ENCODE peak calls at places on chromosomes 5 and 9, in four cellular contexts. Q is HepG2, H is HCT116, U is SK-N-SH. Z is an unnamed sample.

GRCh38 chr9:81132318-81132717 is 557.0 kb downstream of the TLE1 start:
- DNase-seq in Q (no peak), U (no peak), H (no peak), Z (no peak)

GRCh38 chr5:61311836-61312808 is 19.9 kb upstream of the ZSWIM6 start:
- DNase-seq in Q (no peak), H (no peak), U (no peak), Z (peak; percentile 98)

GRCh38 chr9:80968611-80969010 is 720.7 kb downstream of the TLE1 start:
- DNase-seq in U (no peak), Q (no peak), H (no peak), Z (no peak)

GRCh38 chr9:133526721-133527321 is 2.1 kb upstream of the MYMK start:
- DNase-seq in H (no peak), U (no peak), Q (no peak), Z (no peak)

GRCh38 chr5:61659221-61659696 is 327.2 kb downstream of the ZSWIM6 start:
- DNase-seq in H (no peak), U (no peak), Q (no peak), Z (no peak)

GRCh38 chr5:136192015-136192525 is 892 bp downstream of the SMIM32 start:
- DNase-seq in Q (no peak), U (peak; percentile 43), H (no peak), Z (no peak)

GRCh38 chr9:126791406-126792230 is 13.2 kb upstream of the ZBTB43 start:
- DNase-seq in H (no peak), Q (peak; percentile 49), U (no peak), Z (peak; percentile 90)

GRCh38 chr5:150206780-150207115 is 16.9 kb downstream of the SLC6A7 start:
- DNase-seq in U (no peak), Q (no peak), H (no peak), Z (no peak)

GRCh38 chr9:82356131-82356530 is 367.6 kb downstream of the SPATA31D1 start:
- DNase-seq in Q (no peak), H (no peak), U (no peak), Z (no peak)

GRCh38 chr5:107274576-107274975 is 396.2 kb downstream of the EFNA5 start:
- DNase-seq in Q (no peak), H (no peak), U (no peak), Z (no peak)

GRCh38 chr9:116062206-116062550 is 91.4 kb upstream of the PAPPA start:
- DNase-seq in H (no peak), U (no peak), Q (no peak), Z (no peak)

GRCh38 chr5:14450055-14450524 is 131.5 kb upstream of the OTULINL start:
- DNase-seq in H (no peak), Q (no peak), U (no peak), Z (no peak)

GRCh38 chr9:127418037-127418471 is 6.1 kb upstream of the ZNF79 start:
- DNase-seq in H (peak; percentile 15), U (peak; percentile 53), Q (peak; percentile 44), Z (no peak)

GRCh38 chr9:121778252-121779225 is 127.1 kb downstream of the DAB2IP start:
- DNase-seq in H (no peak), Q (no peak), U (peak; percentile 67), Z (no peak)

GRCh38 chr5:147791181-147791580 is 8.7 kb upstream of the JAKMIP2 start:
- DNase-seq in U (no peak), Q (no peak), H (no peak), Z (no peak)

GRCh38 chr5:83077662-83078261 is 415 bp downstream of the XRCC4 start:
- DNase-seq in U (no peak), H (no peak), Q (peak; percentile 64), Z (no peak)

GRCh38 chr9:98401140-98402025 is 145.9 kb upstream of the TBC1D2 start:
- DNase-seq in U (no peak), Q (no peak), H (no peak), Z (no peak)

GRCh38 chr9:93427655-93428379 is 23.7 kb upstream of the FAM120A start:
- DNase-seq in U (no peak), H (no peak), Q (peak; percentile 13), Z (no peak)

GRCh38 chr5:180155331-180155881 is 53.6 kb downstream of the RASGEF1C start:
- DNase-seq in H (no peak), Q (no peak), U (no peak), Z (no peak)

GRCh38 chr9:32395483-32396216 is 11.2 kb downstream of the ACO1 start:
- DNase-seq in U (peak; percentile 20), H (no peak), Q (no peak), Z (no peak)

GRCh38 chr5:172420215-172420934 is 34.0 kb downstream of the SH3PXD2B start:
- DNase-seq in Q (peak; percentile 91), U (no peak), H (peak; percentile 60), Z (no peak)

GRCh38 chr5:140672455-140673186 is 755 bp downstream of the DND1 start:
- DNase-seq in Q (no peak), H (no peak), U (peak; percentile 50), Z (no peak)

GRCh38 chr5:110590187-110590586 is 136.3 kb downstream of the TMEM232 start:
- DNase-seq in U (no peak), Q (peak; percentile 14), H (peak; percentile 2), Z (peak; percentile 7)

GRCh38 chr5:169223595-169223953 is 77.4 kb downstream of the SLIT3 start:
- DNase-seq in Q (no peak), H (no peak), U (no peak), Z (no peak)

GRCh38 chr5:95858661-95859326 is 36.3 kb upstream of the GLRX start:
- DNase-seq in U (peak; percentile 93), H (peak; percentile 71), Q (peak; percentile 90), Z (peak; percentile 96)

GRCh38 chr5:56581426-56581825 is 233.9 kb upstream of the MAP3K1 start:
- DNase-seq in Q (no peak), U (no peak), H (no peak), Z (no peak)

GRCh38 chr5:143636951-143637528 is 174.9 kb upstream of the HMHB1 start:
- DNase-seq in U (no peak), Q (peak; percentile 84), H (no peak), Z (no peak)

GRCh38 chr9:92650839-92651621 is 18.9 kb downstream of the IPPK start:
- DNase-seq in Q (no peak), H (no peak), U (peak; percentile 83), Z (no peak)

GRCh38 chr5:135051399-135051798 is 17.4 kb upstream of the PITX1 start:
- DNase-seq in H (no peak), Q (no peak), U (no peak), Z (no peak)

GRCh38 chr5:6634788-6635430 is 1.7 kb downstream of the SRD5A1 start:
- DNase-seq in U (no peak), H (no peak), Q (peak; percentile 32), Z (no peak)

GRCh38 chr5:140312067-140312790 is 9.3 kb upstream of the PFDN1 start:
- DNase-seq in U (no peak), H (no peak), Q (no peak), Z (peak; percentile 87)

GRCh38 chr5:66807743-66808142 is 211.6 kb downstream of the MAST4 start:
- DNase-seq in U (peak; percentile 39), Q (peak; percentile 7), H (peak; percentile 2), Z (no peak)
- TF ChIP-seq SIN3A in U (no peak), Q (no peak), H (no peak), Z (no peak)

GRCh38 chr5:90475436-90475980 is 844 bp downstream of the POLR3G start:
- DNase-seq in H (no peak), Q (no peak), U (no peak), Z (no peak)

GRCh38 chr5:90472783-90473182 is 1.8 kb downstream of the MBLAC2 start:
- DNase-seq in U (no peak), H (no peak), Q (no peak), Z (no peak)

GRCh38 chr5:90477073-90477472 is 2.4 kb downstream of the POLR3G start:
- DNase-seq in U (no peak), H (no peak), Q (no peak), Z (no peak)

GRCh38 chr5:90473321-90474234 is 993 bp downstream of the MBLAC2 start:
- DNase-seq in H (no peak), Q (peak; percentile 12), U (peak; percentile 57), Z (no peak)

DNA sequence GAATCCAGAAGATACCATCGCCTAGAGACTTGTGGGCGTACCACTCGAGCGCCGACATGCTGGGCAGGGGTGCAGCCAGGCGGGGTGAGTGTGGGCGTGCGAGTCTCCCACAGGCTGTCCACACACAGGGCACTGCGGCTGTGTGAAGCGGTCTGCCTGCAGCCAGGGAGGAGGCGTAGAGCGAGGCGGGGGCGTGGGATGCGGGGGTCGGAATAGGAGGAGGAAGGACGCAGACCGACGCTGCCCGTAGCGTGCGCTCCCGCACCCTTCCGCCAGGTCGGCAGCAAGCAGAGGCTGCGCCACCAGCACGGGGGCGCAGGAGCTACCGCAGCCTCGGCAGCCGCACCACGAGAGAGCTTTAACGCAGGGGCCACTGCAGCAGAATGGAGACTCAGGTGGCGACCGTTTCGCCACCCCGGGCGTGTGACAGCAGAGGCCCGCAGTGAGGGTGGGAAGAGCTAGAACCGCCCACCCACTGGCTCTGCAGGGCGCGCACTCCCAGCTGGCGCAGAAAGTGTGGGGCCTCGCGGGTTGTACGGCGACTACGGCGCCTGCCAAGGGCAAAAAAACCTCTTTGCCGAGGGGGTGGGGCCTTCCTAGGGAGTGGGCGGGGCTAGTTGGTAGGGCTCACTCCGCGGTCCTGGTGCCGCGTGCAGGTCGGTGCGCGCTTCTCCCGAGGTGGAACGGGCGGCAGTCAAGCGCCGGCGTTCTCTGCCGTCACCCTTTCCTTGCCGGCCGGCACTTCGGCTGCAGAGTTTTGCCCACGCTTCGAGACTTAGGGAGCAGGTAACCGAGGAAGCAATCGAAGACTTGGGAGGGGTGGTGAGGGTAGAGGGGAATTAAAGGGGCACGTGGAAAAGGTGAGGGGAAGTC is at the start of the genes MBLAC2 and POLR3G:
- DNase-seq in Q (peak; percentile 86), H (peak; percentile 87), U (peak; percentile 95), Z (peak; percentile 83)
- TF ChIP-seq REST in Q (no peak), H (no peak), U (peak; percentile 4), Z (no peak)

DNA sequence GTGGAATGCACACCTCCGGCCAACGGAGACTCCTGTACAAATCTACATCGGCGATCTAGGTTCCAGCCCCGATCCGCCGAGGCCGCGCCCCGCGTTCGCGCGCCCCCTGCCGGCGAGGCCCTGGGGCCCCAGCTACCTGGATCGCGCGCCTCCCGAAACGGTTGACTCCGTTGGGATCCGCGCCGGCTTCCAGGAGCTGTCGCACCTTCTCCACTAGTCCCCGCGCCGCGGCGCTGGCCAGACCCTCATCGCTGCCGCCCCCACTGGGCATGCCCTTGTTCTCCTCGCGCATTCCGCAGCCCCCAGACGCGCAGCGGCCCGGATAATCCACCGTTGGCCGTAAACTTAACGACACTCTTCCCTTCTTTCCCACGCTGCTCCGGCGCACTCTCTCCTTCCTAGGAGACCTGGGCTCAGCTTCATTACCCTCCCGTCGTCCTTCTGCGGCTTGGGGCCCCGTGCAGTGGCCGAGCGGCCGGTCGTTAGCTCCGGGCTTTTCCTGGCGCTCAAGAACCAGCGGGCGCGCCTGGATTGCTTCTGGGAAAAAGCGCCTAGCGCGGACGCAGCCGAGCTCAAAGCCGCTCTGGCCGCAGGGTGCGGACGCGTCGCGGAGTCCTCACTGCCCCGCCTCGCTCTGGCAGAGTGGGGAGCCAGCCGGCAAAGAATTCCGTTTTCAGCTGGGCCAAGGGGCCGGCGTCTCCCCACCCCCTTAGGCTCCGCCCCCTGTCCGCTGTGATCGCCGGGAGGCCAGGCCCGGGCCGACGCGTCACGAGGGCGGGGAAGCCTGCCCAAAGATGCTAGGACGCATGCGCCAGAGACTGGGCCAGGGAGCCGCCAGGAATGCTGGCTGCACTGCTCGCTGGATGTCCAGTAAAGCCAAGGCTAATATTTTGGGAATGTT is at the start of gene CDKN2B:
- DNase-seq in U (peak; percentile 97), H (peak; percentile 80), Q (peak; percentile 85), Z (no peak)
- TF ChIP-seq SIN3A in U (peak; percentile 79), H (peak; percentile 63), Q (peak; percentile 68), Z (no peak)

DNA sequence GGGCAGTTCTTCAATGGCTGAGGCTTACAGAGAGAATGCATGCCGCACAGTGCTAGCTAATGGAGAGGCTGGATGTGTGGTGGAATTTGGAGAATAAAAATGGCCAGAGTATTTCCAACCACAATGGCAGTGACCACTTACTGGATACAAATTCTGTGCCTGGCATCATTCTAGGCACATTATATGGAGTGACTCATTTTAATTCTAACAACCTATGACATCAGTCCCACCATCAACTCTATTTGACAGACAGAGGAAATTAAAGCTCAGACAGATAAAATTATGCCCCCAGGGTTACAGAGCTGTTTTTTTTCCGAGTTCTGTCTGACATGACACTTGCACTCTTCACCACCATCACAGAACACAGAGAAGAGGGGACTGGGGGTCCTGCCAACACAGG is 105.6 kb upstream of the IL12B start:
- DNase-seq in Q (no peak), H (no peak), U (peak; percentile 12), Z (no peak)
- TF ChIP-seq REST in Q (no peak), H (no peak), U (no peak), Z (no peak)